ENCODE peak calls at places on chromosomes 13 and 19, in nine cellular contexts. D is mesendoderm; K is GM23248; E is CD8-positive, alpha-beta memory T cell; M is left ventricle myocardium inferior; A is A673; U is aorta; V is PC-9; Q is WERI-Rb-1. X is an unnamed sample.

GRCh38 chr19:57233207-57233606 is 2.4 kb downstream of the AURKC start:
- DNase-seq in D (no peak), K (no peak), E (no peak), M (no peak), A (no peak), U (no peak), V (no peak), Q (no peak), X (no peak)

GRCh38 chr13:99339736-99340392 is 32.7 kb upstream of the GPR183 start:
- DNase-seq in D (no peak), K (peak; percentile 71), E (peak; percentile 56), M (no peak), A (no peak), U (no peak), V (no peak), Q (no peak), X (no peak)

GRCh38 chr19:14977128-14977527 is 2.5 kb downstream of the SLC1A6 start:
- DNase-seq in D (no peak), K (no peak), E (no peak), M (no peak), A (peak; percentile 5), U (no peak), V (no peak), Q (no peak), X (no peak)

GRCh38 chr13:107927557-107927956 is 287.8 kb downstream of the LIG4 start:
- DNase-seq in D (no peak), K (no peak), E (no peak), M (no peak), A (no peak), U (no peak), V (no peak), Q (no peak), X (no peak)

GRCh38 chr13:39536906-39537305 is 66.1 kb downstream of the LHFPL6 start:
- DNase-seq in D (no peak), K (no peak), E (no peak), M (no peak), A (peak; percentile 60), U (no peak), V (no peak), Q (no peak), X (no peak)

GRCh38 chr13:36674337-36675212 is 755 bp downstream of the SERTM1 start:
- DNase-seq in D (peak; percentile 17), K (no peak), E (no peak), M (no peak), A (peak; percentile 42), U (peak; percentile 62), V (no peak), Q (no peak), X (no peak)

GRCh38 chr19:41994521-41994971 is 516 bp upstream of the ATP1A3 start:
- DNase-seq in D (no peak), K (no peak), E (no peak), M (no peak), A (peak; percentile 32), U (no peak), V (no peak), Q (peak; percentile 48), X (no peak)

GRCh38 chr19:17266975-17267788 is at the start of gene BABAM1:
- DNase-seq in D (peak; percentile 100), K (peak; percentile 98), E (peak; percentile 91), M (peak; percentile 94), A (peak; percentile 99), U (peak; percentile 96), V (peak; percentile 99), Q (peak; percentile 97), X (peak; percentile 95)

GRCh38 chr13:55528434-55528833 is 1612.3 kb upstream of the PRR20A start:
- DNase-seq in D (peak; percentile 6), K (no peak), E (no peak), M (no peak), A (no peak), U (no peak), V (no peak), Q (peak; percentile 11), X (no peak)

GRCh38 chr19:10499550-10500246 is 3.5 kb downstream of the KEAP1 start:
- DNase-seq in D (no peak), K (no peak), E (no peak), M (no peak), A (no peak), U (no peak), V (no peak), Q (no peak), X (no peak)
- H3K27ac ChIP-seq in D (no peak overlapping the region), K (no peak overlapping the region), E (no peak overlapping the region), M (no peak overlapping the region), A (peak overlapping the region; percentile 14), U (no peak overlapping the region), V (no peak overlapping the region), Q (no peak overlapping the region), X (no peak overlapping the region)

GRCh38 chr19:6586726-6587092 is 4.2 kb downstream of the CD70 start:
- DNase-seq in D (no peak), K (no peak), E (no peak), M (no peak), A (no peak), U (no peak), V (no peak), Q (no peak), X (no peak)
- H3K27me3 ChIP-seq in D (peaks cover 17% of the 10 kb centered on the region), K (peaks cover 58% of the 10 kb centered on the region), E (peaks cover 14% of the 10 kb centered on the region), M (peaks cover 91% of the 10 kb centered on the region), A (peaks cover 14% of the 10 kb centered on the region), U (no peaks in the 10 kb centered on the region), V (peaks cover 17% of the 10 kb centered on the region), Q (peaks cover 12% of the 10 kb centered on the region), X (peaks cover 54% of the 10 kb centered on the region)

GRCh38 chr19:47713046-47714021 is at the start of gene EHD2:
- DNase-seq in D (peak; percentile 55), K (peak; percentile 89), E (peak; percentile 22), M (peak; percentile 77), A (peak; percentile 69), U (peak; percentile 93), V (no peak), Q (no peak), X (no peak)
- H3K27ac ChIP-seq in D (no peak within 1 kb of the TSS), K (peak within 1 kb of the TSS; percentile 72), E (peak within 1 kb of the TSS; percentile 70), M (peak within 1 kb of the TSS; percentile 94), A (no peak within 1 kb of the TSS), U (peak within 1 kb of the TSS; percentile 4), V (no peak within 1 kb of the TSS), Q (no peak within 1 kb of the TSS), X (peak within 1 kb of the TSS; percentile 84)

DNA sequence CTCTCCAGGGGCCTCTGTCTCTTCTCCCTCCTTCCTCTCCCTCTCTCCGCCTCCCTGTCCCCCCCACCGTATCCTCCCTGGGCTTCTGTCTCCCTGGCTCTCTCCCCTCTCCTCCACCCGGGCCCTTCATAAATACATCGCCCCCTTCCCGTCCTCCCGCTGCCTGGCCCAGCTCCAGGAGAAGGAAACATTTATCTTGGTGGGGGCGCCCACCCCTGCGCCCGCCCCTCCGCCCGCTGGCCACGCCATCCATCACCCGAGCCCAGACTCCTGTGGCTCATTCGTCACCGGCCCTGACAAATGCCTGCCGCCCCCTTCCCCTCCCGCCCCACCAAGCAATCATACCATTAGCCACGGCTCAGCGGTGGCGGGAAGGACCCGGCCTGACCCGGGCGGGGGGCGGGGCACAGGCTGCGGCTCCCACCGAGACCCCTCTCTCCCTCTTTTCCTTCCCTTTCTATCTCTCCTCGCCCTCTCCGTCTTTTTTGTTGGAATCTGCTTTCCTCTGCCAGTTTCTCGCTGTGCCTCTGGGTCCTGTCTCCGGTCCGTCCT is 2.6 kb upstream of the MEIS3 start:
- DNase-seq in D (peak; percentile 78), K (peak; percentile 52), E (no peak), M (no peak), A (peak; percentile 20), U (no peak), V (no peak), Q (peak; percentile 80), X (no peak)
- H3K27me3 ChIP-seq in D (no peaks in the 10 kb centered on the region), K (peaks cover 40% of the 10 kb centered on the region), E (peaks cover 68% of the 10 kb centered on the region), M (peaks cover 98% of the 10 kb centered on the region), A (peaks cover 25% of the 10 kb centered on the region), U (peaks cover 2% of the 10 kb centered on the region), V (peaks cover 78% of the 10 kb centered on the region), Q (no peaks in the 10 kb centered on the region), X (peaks cover 65% of the 10 kb centered on the region)

GRCh38 chr19:8451377-8451776 is 6.6 kb downstream of the HNRNPM start:
- DNase-seq in D (no peak), K (no peak), E (no peak), M (no peak), A (no peak), U (no peak), V (no peak), Q (no peak), X (no peak)
- H3K27ac ChIP-seq in D (peak overlapping the region; percentile 68), K (peak overlapping the region; percentile 47), E (no peak overlapping the region), M (no peak overlapping the region), A (no peak overlapping the region), U (no peak overlapping the region), V (peak overlapping the region; percentile 10), Q (peak overlapping the region; percentile 31), X (no peak overlapping the region)

GRCh38 chr19:51145926-51146493 is 3.9 kb downstream of the SIGLEC7 start:
- DNase-seq in D (no peak), K (no peak), E (no peak), M (no peak), A (no peak), U (no peak), V (no peak), Q (no peak), X (no peak)

GRCh38 chr19:51148571-51148970 is 6.5 kb downstream of the SIGLEC7 start:
- DNase-seq in D (no peak), K (no peak), E (no peak), M (no peak), A (no peak), U (no peak), V (no peak), Q (no peak), X (no peak)

GRCh38 chr19:51147663-51148062 is 5.6 kb downstream of the SIGLEC7 start:
- DNase-seq in D (no peak), K (no peak), E (no peak), M (no peak), A (no peak), U (no peak), V (no peak), Q (no peak), X (no peak)

GRCh38 chr19:51146751-51147150 is 4.7 kb downstream of the SIGLEC7 start:
- DNase-seq in D (no peak), K (no peak), E (no peak), M (no peak), A (no peak), U (no peak), V (no peak), Q (no peak), X (no peak)

DNA sequence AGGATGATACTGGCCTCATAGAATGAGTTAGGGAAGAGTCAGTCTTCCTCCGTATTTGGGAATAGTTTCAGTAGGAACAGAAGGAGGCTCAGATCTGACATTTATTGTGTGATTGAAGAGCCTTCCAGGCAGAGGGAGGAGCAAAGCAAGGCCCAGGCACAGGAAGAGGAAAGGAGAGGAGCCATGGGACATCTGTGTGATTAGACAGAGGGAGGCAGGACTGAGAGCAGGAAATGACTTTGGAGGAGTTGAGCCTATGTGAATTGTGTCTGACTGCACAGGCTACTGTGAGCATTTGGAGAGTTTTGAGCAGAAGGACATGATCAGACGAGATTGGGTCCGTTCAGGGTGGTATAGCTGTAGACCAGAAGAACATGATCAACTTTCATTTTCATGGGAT is 8.5 kb downstream of the SIGLEC7 start:
- DNase-seq in D (no peak), K (no peak), E (no peak), M (no peak), A (no peak), U (no peak), V (no peak), Q (no peak), X (no peak)
- H3K27me3 ChIP-seq in D (no peaks in the 10 kb centered on the region), K (no peaks in the 10 kb centered on the region), E (no peaks in the 10 kb centered on the region), M (peaks cover 35% of the 10 kb centered on the region), A (peaks cover 5% of the 10 kb centered on the region), U (no peaks in the 10 kb centered on the region), V (peaks cover 100% of the 10 kb centered on the region), Q (peaks cover 86% of the 10 kb centered on the region), X (peaks cover 3% of the 10 kb centered on the region)

GRCh38 chr19:7327802-7328201 is 20.9 kb upstream of the ARHGEF18 start:
- DNase-seq in D (no peak), K (no peak), E (no peak), M (no peak), A (no peak), U (no peak), V (no peak), Q (no peak), X (no peak)
- H3K27ac ChIP-seq in D (no peak overlapping the region), K (no peak overlapping the region), E (no peak overlapping the region), M (no peak overlapping the region), A (no peak overlapping the region), U (no peak overlapping the region), V (no peak overlapping the region), Q (no peak overlapping the region), X (no peak overlapping the region)

X was measured in dorsolateral prefrontal cortex.